ENCODE peak calls at places on chromosome 7, in nine cellular contexts. One of them, this sample, is unnamed.

GRCh38 chr7:96388620-96389383 is 66.9 kb upstream of the SLC25A13 start:
- DNase-seq in ACHN: peak
- DNase-seq in activated CD8-positive, alpha-beta memory T cell treated with anti-CD3 and anti-CD28 coated beads, Interleukin-2, amount 50 U/mL, for 48 hours: no peak
- DNase-seq in hepatic stellate cell: peak
- DNase-seq in hepatocyte: peak
- DNase-seq in GM23248: peak
- DNase-seq in adipocyte: peak
- DNase-seq in sciatic nerve: no peak
- DNase-seq in fibroblast of the conjunctiva: peak
- DNase-seq in this sample: no peak

GRCh38 chr7:140494877-140495276 is 15.6 kb upstream of the MKRN1 start:
- DNase-seq in adipocyte: no peak
- DNase-seq in hepatic stellate cell: no peak
- DNase-seq in sciatic nerve: no peak
- DNase-seq in activated CD8-positive, alpha-beta memory T cell treated with anti-CD3 and anti-CD28 coated beads, Interleukin-2, amount 50 U/mL, for 48 hours: no peak
- DNase-seq in fibroblast of the conjunctiva: no peak
- DNase-seq in hepatocyte: no peak
- DNase-seq in GM23248: no peak
- DNase-seq in ACHN: no peak
- DNase-seq in this sample: no peak

GRCh38 chr7:37665352-37666022 is 18.1 kb upstream of the GPR141 start:
- DNase-seq in GM23248: no peak
- DNase-seq in activated CD8-positive, alpha-beta memory T cell treated with anti-CD3 and anti-CD28 coated beads, Interleukin-2, amount 50 U/mL, for 48 hours: no peak
- DNase-seq in sciatic nerve: no peak
- DNase-seq in hepatic stellate cell: no peak
- DNase-seq in adipocyte: no peak
- DNase-seq in hepatocyte: no peak
- DNase-seq in ACHN: no peak
- DNase-seq in fibroblast of the conjunctiva: no peak
- DNase-seq in this sample: no peak

GRCh38 chr7:44961844-44962482 is 16.9 kb downstream of the MYO1G start:
- DNase-seq in adipocyte: no peak
- DNase-seq in hepatic stellate cell: no peak
- DNase-seq in fibroblast of the conjunctiva: no peak
- DNase-seq in activated CD8-positive, alpha-beta memory T cell treated with anti-CD3 and anti-CD28 coated beads, Interleukin-2, amount 50 U/mL, for 48 hours: peak
- DNase-seq in ACHN: no peak
- DNase-seq in hepatocyte: no peak
- DNase-seq in sciatic nerve: no peak
- DNase-seq in GM23248: peak
- DNase-seq in this sample: no peak

GRCh38 chr7:84274029-84274638 is 79.5 kb upstream of the SEMA3A start:
- DNase-seq in hepatic stellate cell: no peak
- DNase-seq in GM23248: no peak
- DNase-seq in ACHN: no peak
- DNase-seq in activated CD8-positive, alpha-beta memory T cell treated with anti-CD3 and anti-CD28 coated beads, Interleukin-2, amount 50 U/mL, for 48 hours: no peak
- DNase-seq in fibroblast of the conjunctiva: no peak
- DNase-seq in hepatocyte: no peak
- DNase-seq in sciatic nerve: no peak
- DNase-seq in adipocyte: peak
- DNase-seq in this sample: no peak

GRCh38 chr7:41576176-41576575 is 126.7 kb downstream of the INHBA start:
- DNase-seq in GM23248: peak
- DNase-seq in sciatic nerve: no peak
- DNase-seq in ACHN: no peak
- DNase-seq in fibroblast of the conjunctiva: no peak
- DNase-seq in hepatocyte: no peak
- DNase-seq in activated CD8-positive, alpha-beta memory T cell treated with anti-CD3 and anti-CD28 coated beads, Interleukin-2, amount 50 U/mL, for 48 hours: no peak
- DNase-seq in adipocyte: no peak
- DNase-seq in hepatic stellate cell: no peak
- DNase-seq in this sample: no peak

GRCh38 chr7:100515072-100515532 is 23.9 kb upstream of the AGFG2 start:
- DNase-seq in activated CD8-positive, alpha-beta memory T cell treated with anti-CD3 and anti-CD28 coated beads, Interleukin-2, amount 50 U/mL, for 48 hours: no peak
- DNase-seq in hepatocyte: no peak
- DNase-seq in ACHN: no peak
- DNase-seq in fibroblast of the conjunctiva: peak
- DNase-seq in sciatic nerve: no peak
- DNase-seq in GM23248: peak
- DNase-seq in hepatic stellate cell: peak
- DNase-seq in adipocyte: peak
- DNase-seq in this sample: peak

GRCh38 chr7:20338285-20338684 is 7.6 kb downstream of the ITGB8 start:
- DNase-seq in activated CD8-positive, alpha-beta memory T cell treated with anti-CD3 and anti-CD28 coated beads, Interleukin-2, amount 50 U/mL, for 48 hours: no peak
- DNase-seq in ACHN: no peak
- DNase-seq in GM23248: no peak
- DNase-seq in hepatocyte: no peak
- DNase-seq in hepatic stellate cell: no peak
- DNase-seq in adipocyte: no peak
- DNase-seq in fibroblast of the conjunctiva: no peak
- DNase-seq in sciatic nerve: no peak
- DNase-seq in this sample: no peak

GRCh38 chr7:104196161-104196560 is 11.7 kb downstream of the ORC5 start:
- DNase-seq in hepatic stellate cell: no peak
- DNase-seq in ACHN: no peak
- DNase-seq in GM23248: no peak
- DNase-seq in hepatocyte: no peak
- DNase-seq in fibroblast of the conjunctiva: no peak
- DNase-seq in sciatic nerve: no peak
- DNase-seq in activated CD8-positive, alpha-beta memory T cell treated with anti-CD3 and anti-CD28 coated beads, Interleukin-2, amount 50 U/mL, for 48 hours: no peak
- DNase-seq in adipocyte: no peak
- DNase-seq in this sample: no peak

GRCh38 chr7:109751241-109751640 is 1181.6 kb downstream of the DNAJB9 start:
- DNase-seq in activated CD8-positive, alpha-beta memory T cell treated with anti-CD3 and anti-CD28 coated beads, Interleukin-2, amount 50 U/mL, for 48 hours: no peak
- DNase-seq in hepatocyte: no peak
- DNase-seq in adipocyte: peak
- DNase-seq in hepatic stellate cell: peak
- DNase-seq in ACHN: peak
- DNase-seq in fibroblast of the conjunctiva: no peak
- DNase-seq in sciatic nerve: no peak
- DNase-seq in GM23248: peak
- DNase-seq in this sample: no peak

GRCh38 chr7:137935849-137936508 is 65.9 kb downstream of the CREB3L2 start:
- DNase-seq in hepatocyte: no peak
- DNase-seq in sciatic nerve: no peak
- DNase-seq in activated CD8-positive, alpha-beta memory T cell treated with anti-CD3 and anti-CD28 coated beads, Interleukin-2, amount 50 U/mL, for 48 hours: no peak
- DNase-seq in hepatic stellate cell: no peak
- DNase-seq in fibroblast of the conjunctiva: no peak
- DNase-seq in ACHN: no peak
- DNase-seq in GM23248: no peak
- DNase-seq in adipocyte: no peak
- DNase-seq in this sample: no peak

GRCh38 chr7:17147409-17147808 is 151.0 kb upstream of the AHR start:
- DNase-seq in hepatocyte: no peak
- DNase-seq in adipocyte: no peak
- DNase-seq in ACHN: no peak
- DNase-seq in hepatic stellate cell: no peak
- DNase-seq in sciatic nerve: no peak
- DNase-seq in activated CD8-positive, alpha-beta memory T cell treated with anti-CD3 and anti-CD28 coated beads, Interleukin-2, amount 50 U/mL, for 48 hours: no peak
- DNase-seq in fibroblast of the conjunctiva: no peak
- DNase-seq in GM23248: peak
- DNase-seq in this sample: no peak

GRCh38 chr7:37052673-37053072 is 328.4 kb upstream of the AOAH start:
- DNase-seq in adipocyte: peak
- DNase-seq in hepatic stellate cell: no peak
- DNase-seq in GM23248: peak
- DNase-seq in ACHN: peak
- DNase-seq in fibroblast of the conjunctiva: peak
- DNase-seq in activated CD8-positive, alpha-beta memory T cell treated with anti-CD3 and anti-CD28 coated beads, Interleukin-2, amount 50 U/mL, for 48 hours: no peak
- DNase-seq in hepatocyte: peak
- DNase-seq in sciatic nerve: no peak
- DNase-seq in this sample: no peak

GRCh38 chr7:25611196-25611595 is 382.9 kb upstream of the NPVF start:
- DNase-seq in GM23248: no peak
- DNase-seq in adipocyte: no peak
- DNase-seq in ACHN: no peak
- DNase-seq in fibroblast of the conjunctiva: no peak
- DNase-seq in hepatocyte: no peak
- DNase-seq in activated CD8-positive, alpha-beta memory T cell treated with anti-CD3 and anti-CD28 coated beads, Interleukin-2, amount 50 U/mL, for 48 hours: no peak
- DNase-seq in hepatic stellate cell: no peak
- DNase-seq in sciatic nerve: no peak
- DNase-seq in this sample: no peak

GRCh38 chr7:77917500-77918262 is 119.1 kb downstream of the PHTF2 start:
- DNase-seq in activated CD8-positive, alpha-beta memory T cell treated with anti-CD3 and anti-CD28 coated beads, Interleukin-2, amount 50 U/mL, for 48 hours: no peak
- DNase-seq in adipocyte: no peak
- DNase-seq in GM23248: no peak
- DNase-seq in ACHN: no peak
- DNase-seq in fibroblast of the conjunctiva: no peak
- DNase-seq in sciatic nerve: no peak
- DNase-seq in hepatic stellate cell: no peak
- DNase-seq in hepatocyte: no peak
- DNase-seq in this sample: no peak

GRCh38 chr7:74288034-74288881 is 949 bp upstream of the CLIP2 start:
- DNase-seq in fibroblast of the conjunctiva: no peak
- DNase-seq in activated CD8-positive, alpha-beta memory T cell treated with anti-CD3 and anti-CD28 coated beads, Interleukin-2, amount 50 U/mL, for 48 hours: peak
- DNase-seq in sciatic nerve: no peak
- DNase-seq in hepatocyte: no peak
- DNase-seq in GM23248: peak
- DNase-seq in ACHN: peak
- DNase-seq in adipocyte: no peak
- DNase-seq in hepatic stellate cell: no peak
- DNase-seq in this sample: no peak

This sample was measured in SK-N-MC.